ENCODE peak calls at places on chromosomes 3 and 15, in seven cellular contexts. One of them, this sample, is unnamed.

GRCh38 chr3:105798381-105798934 is 70.4 kb downstream of the CBLB start:
- DNase-seq in SK-N-SH: peak; percentile 24
- DNase-seq in H1: no peak
- DNase-seq in GM12891: no peak
- DNase-seq in K562: no peak
- DNase-seq in GM12878: peak; percentile 51
- DNase-seq in HepG2: no peak
- DNase-seq in this sample: no peak

GRCh38 chr3:59790241-59790640 is 740.4 kb upstream of the CFAP20DC start:
- DNase-seq in SK-N-SH: no peak
- DNase-seq in H1: no peak
- DNase-seq in GM12891: no peak
- DNase-seq in K562: no peak
- DNase-seq in GM12878: no peak
- DNase-seq in HepG2: no peak
- DNase-seq in this sample: no peak

GRCh38 chr15:89400121-89400996 is 65.7 kb upstream of the POLG start:
- DNase-seq in SK-N-SH: peak; percentile 85
- DNase-seq in H1: no peak
- DNase-seq in GM12891: no peak
- DNase-seq in K562: no peak
- DNase-seq in GM12878: no peak
- DNase-seq in HepG2: no peak
- DNase-seq in this sample: no peak

GRCh38 chr3:43171770-43172169 is 65.9 kb upstream of the POMGNT2 start:
- DNase-seq in SK-N-SH: no peak
- DNase-seq in H1: no peak
- DNase-seq in GM12891: no peak
- DNase-seq in K562: no peak
- DNase-seq in GM12878: no peak
- DNase-seq in HepG2: no peak
- DNase-seq in this sample: no peak

GRCh38 chr3:186953011-186953487 is 22.7 kb downstream of the ST6GAL1 start:
- DNase-seq in SK-N-SH: no peak
- DNase-seq in H1: no peak
- DNase-seq in GM12891: no peak
- DNase-seq in K562: peak; percentile 72
- DNase-seq in GM12878: no peak
- DNase-seq in HepG2: no peak
- DNase-seq in this sample: no peak

GRCh38 chr3:171101982-171102610 is 75.6 kb upstream of the SLC2A2 start:
- DNase-seq in SK-N-SH: no peak
- DNase-seq in H1: no peak
- DNase-seq in GM12891: no peak
- DNase-seq in K562: no peak
- DNase-seq in GM12878: no peak
- DNase-seq in HepG2: no peak
- DNase-seq in this sample: no peak

GRCh38 chr3:150314248-150315027 is 93.7 kb upstream of the TSC22D2 start:
- DNase-seq in SK-N-SH: no peak
- DNase-seq in H1: no peak
- DNase-seq in GM12891: no peak
- DNase-seq in K562: peak; percentile 51
- DNase-seq in GM12878: no peak
- DNase-seq in HepG2: no peak
- DNase-seq in this sample: no peak

GRCh38 chr15:91942676-91943417 is 89.3 kb downstream of the SLCO3A1 start:
- DNase-seq in SK-N-SH: no peak
- DNase-seq in H1: no peak
- DNase-seq in GM12891: no peak
- DNase-seq in K562: no peak
- DNase-seq in GM12878: no peak
- DNase-seq in HepG2: peak; percentile 27
- DNase-seq in this sample: no peak

GRCh38 chr15:59741274-59741906 is 52.3 kb upstream of the BNIP2 start:
- DNase-seq in SK-N-SH: peak; percentile 52
- DNase-seq in H1: no peak
- DNase-seq in GM12891: no peak
- DNase-seq in K562: peak; percentile 9
- DNase-seq in GM12878: no peak
- DNase-seq in HepG2: peak; percentile 18
- DNase-seq in this sample: no peak

GRCh38 chr15:58438956-58439355 is 7.2 kb downstream of the LIPC start:
- DNase-seq in SK-N-SH: peak; percentile 63
- DNase-seq in H1: no peak
- DNase-seq in GM12891: no peak
- DNase-seq in K562: peak; percentile 72
- DNase-seq in GM12878: no peak
- DNase-seq in HepG2: peak; percentile 77
- DNase-seq in this sample: no peak

DNA sequence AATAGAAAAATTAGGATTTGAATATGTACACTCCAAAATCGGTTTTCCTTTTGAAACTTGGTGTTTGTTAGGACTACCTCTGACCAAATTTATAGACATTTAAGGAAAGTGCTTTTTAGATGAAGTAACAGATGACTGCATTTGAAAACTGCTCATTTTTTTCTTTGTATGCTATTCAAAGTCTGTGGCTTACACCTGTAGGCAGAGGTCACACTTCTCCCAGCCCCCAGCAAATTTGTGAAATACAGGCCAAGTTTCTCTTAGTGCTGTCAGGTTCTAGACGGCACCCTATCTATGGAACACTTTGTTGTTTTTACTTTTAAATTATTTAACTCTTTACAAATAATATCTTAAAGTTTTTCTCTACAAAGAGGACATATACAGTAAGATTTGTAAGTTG is 100.8 kb upstream of the C15orf61 start:
- DNase-seq in SK-N-SH: no peak
- DNase-seq in H1: no peak
- DNase-seq in GM12891: no peak
- DNase-seq in K562: no peak
- DNase-seq in GM12878: no peak
- DNase-seq in HepG2: no peak
- DNase-seq in this sample: no peak
- TF ChIP-seq TAF1 in SK-N-SH: no peak
- TF ChIP-seq TAF1 in H1: no peak
- TF ChIP-seq TAF1 in GM12891: no peak
- TF ChIP-seq TAF1 in K562: no peak
- TF ChIP-seq TAF1 in GM12878: no peak
- TF ChIP-seq TAF1 in HepG2: no peak
- TF ChIP-seq TAF1 in this sample: no peak

GRCh38 chr3:11385908-11386307 is 113.7 kb downstream of the ATG7 start:
- DNase-seq in SK-N-SH: no peak
- DNase-seq in H1: no peak
- DNase-seq in GM12891: no peak
- DNase-seq in K562: no peak
- DNase-seq in GM12878: no peak
- DNase-seq in HepG2: no peak
- DNase-seq in this sample: no peak
- TF ChIP-seq TAF1 in SK-N-SH: no peak
- TF ChIP-seq TAF1 in H1: no peak
- TF ChIP-seq TAF1 in GM12891: no peak
- TF ChIP-seq TAF1 in K562: no peak
- TF ChIP-seq TAF1 in GM12878: no peak
- TF ChIP-seq TAF1 in HepG2: no peak
- TF ChIP-seq TAF1 in this sample: no peak

DNA sequence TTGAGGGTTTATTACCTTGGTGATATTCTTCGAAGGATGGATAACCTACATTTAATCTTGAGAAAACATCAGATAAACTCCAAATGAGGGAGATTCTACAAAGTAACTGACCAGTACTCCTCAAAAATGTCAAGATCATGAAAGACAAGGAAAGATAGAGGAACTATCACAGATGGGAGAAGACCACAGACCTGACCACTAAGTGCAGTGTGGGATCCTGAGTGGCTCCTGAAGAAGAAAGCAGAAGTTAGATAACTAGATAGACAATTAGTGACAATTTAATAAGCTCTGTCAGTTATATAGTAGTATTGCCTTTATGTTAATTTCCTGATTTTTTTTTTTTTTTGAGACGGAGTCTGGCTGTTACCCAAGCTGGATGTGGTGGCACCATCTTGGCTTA is 17.7 kb upstream of the CGNL1 start:
- DNase-seq in SK-N-SH: no peak
- DNase-seq in H1: no peak
- DNase-seq in GM12891: no peak
- DNase-seq in K562: no peak
- DNase-seq in GM12878: no peak
- DNase-seq in HepG2: no peak
- DNase-seq in this sample: no peak
- TF ChIP-seq TAF1 in SK-N-SH: no peak
- TF ChIP-seq TAF1 in H1: no peak
- TF ChIP-seq TAF1 in GM12891: no peak
- TF ChIP-seq TAF1 in K562: no peak
- TF ChIP-seq TAF1 in GM12878: no peak
- TF ChIP-seq TAF1 in HepG2: no peak
- TF ChIP-seq TAF1 in this sample: no peak

GRCh38 chr3:100157617-100158016 is 43.3 kb upstream of the FILIP1L start:
- DNase-seq in SK-N-SH: no peak
- DNase-seq in H1: no peak
- DNase-seq in GM12891: no peak
- DNase-seq in K562: no peak
- DNase-seq in GM12878: no peak
- DNase-seq in HepG2: no peak
- DNase-seq in this sample: no peak
- TF ChIP-seq TAF1 in SK-N-SH: no peak
- TF ChIP-seq TAF1 in H1: no peak
- TF ChIP-seq TAF1 in GM12891: no peak
- TF ChIP-seq TAF1 in K562: no peak
- TF ChIP-seq TAF1 in GM12878: no peak
- TF ChIP-seq TAF1 in HepG2: no peak
- TF ChIP-seq TAF1 in this sample: no peak

GRCh38 chr3:125059488-125060245 is 3.9 kb upstream of the HEG1 start:
- DNase-seq in SK-N-SH: no peak
- DNase-seq in H1: no peak
- DNase-seq in GM12891: no peak
- DNase-seq in K562: no peak
- DNase-seq in GM12878: no peak
- DNase-seq in HepG2: no peak
- DNase-seq in this sample: no peak
- TF ChIP-seq TAF1 in SK-N-SH: no peak
- TF ChIP-seq TAF1 in H1: no peak
- TF ChIP-seq TAF1 in GM12891: no peak
- TF ChIP-seq TAF1 in K562: no peak
- TF ChIP-seq TAF1 in GM12878: no peak
- TF ChIP-seq TAF1 in HepG2: no peak
- TF ChIP-seq TAF1 in this sample: no peak

GRCh38 chr15:101646652-101647051 is 5.5 kb downstream of the TM2D3 start:
- DNase-seq in SK-N-SH: no peak
- DNase-seq in H1: no peak
- DNase-seq in GM12891: no peak
- DNase-seq in K562: no peak
- DNase-seq in GM12878: no peak
- DNase-seq in HepG2: no peak
- DNase-seq in this sample: no peak
- TF ChIP-seq TAF1 in SK-N-SH: no peak
- TF ChIP-seq TAF1 in H1: no peak
- TF ChIP-seq TAF1 in GM12891: no peak
- TF ChIP-seq TAF1 in K562: no peak
- TF ChIP-seq TAF1 in GM12878: no peak
- TF ChIP-seq TAF1 in HepG2: no peak
- TF ChIP-seq TAF1 in this sample: no peak

DNA sequence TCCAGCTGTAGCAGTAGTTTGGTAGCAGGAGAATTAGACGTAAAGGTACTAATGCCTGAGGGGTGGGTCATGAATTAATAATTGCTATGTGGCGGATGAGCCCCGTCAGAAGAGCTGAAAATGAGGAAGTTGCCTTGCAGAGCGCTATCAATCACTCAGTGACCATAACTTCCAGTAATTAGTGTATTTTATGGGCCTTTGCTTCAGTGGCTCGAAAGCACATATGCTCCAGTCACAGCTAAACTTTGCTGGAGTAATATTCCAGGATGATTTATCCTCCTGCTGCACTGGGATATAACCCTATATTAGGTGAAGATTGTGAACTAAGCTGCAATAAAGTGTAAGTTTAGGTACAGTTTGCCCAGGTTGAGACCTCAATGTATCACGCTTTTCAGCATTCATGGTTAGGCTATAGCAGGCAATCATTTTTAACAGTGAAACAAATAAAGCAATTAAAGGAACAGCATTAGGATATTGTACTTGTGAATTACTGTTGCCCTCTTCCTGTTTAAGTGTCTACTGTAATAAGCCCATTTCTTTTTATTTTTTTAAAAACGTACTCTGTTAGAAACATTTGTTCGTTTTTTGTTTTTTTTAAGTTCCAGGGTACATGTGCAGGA is 104.6 kb upstream of the SKOR1 start:
- DNase-seq in SK-N-SH: no peak
- DNase-seq in H1: no peak
- DNase-seq in GM12891: no peak
- DNase-seq in K562: peak; percentile 61
- DNase-seq in GM12878: no peak
- DNase-seq in HepG2: no peak
- DNase-seq in this sample: no peak
- TF ChIP-seq TAF1 in SK-N-SH: no peak
- TF ChIP-seq TAF1 in H1: no peak
- TF ChIP-seq TAF1 in GM12891: no peak
- TF ChIP-seq TAF1 in K562: no peak
- TF ChIP-seq TAF1 in GM12878: no peak
- TF ChIP-seq TAF1 in HepG2: no peak
- TF ChIP-seq TAF1 in this sample: no peak